ENCODE peak calls at places on chromosomes 7 and 10, in six cellular contexts. E is T-helper 1 cell; V is RPMI8226; G is NCI-H446; S is stimulated activated CD4-positive, alpha-beta T cell treated with anti-CD3 and anti-CD28 coated beads, TNF-alpha, amount 100 ng/mL, for 1 hour; L is kidney tubule cell. M is an unnamed sample.
A peak's percentile ranks its signal among the peaks of the same experiment; 100 is the strongest.

GRCh38 chr7:80884511-80885195 is 34.2 kb downstream of the SEMA3C start:
- DNase-seq in E (no peak), S (no peak), G (no peak), V (no peak), L (no peak), M (no peak)

GRCh38 chr7:140676303-140676702 is 3.6 kb downstream of the ADCK2 start:
- DNase-seq in E (no peak), G (no peak), L (no peak), S (no peak), V (peak; percentile 80), M (no peak)

GRCh38 chr7:139694389-139694676 is 83.5 kb downstream of the HIPK2 start:
- DNase-seq in V (no peak), S (no peak), L (no peak), E (no peak), G (no peak), M (no peak)

GRCh38 chr10:70503776-70504175 is 25.2 kb downstream of the PALD1 start:
- DNase-seq in S (no peak), V (peak; percentile 80), G (no peak), E (no peak), L (no peak), M (no peak)

GRCh38 chr10:117924820-117925219 is 121.9 kb downstream of the RAB11FIP2 start:
- DNase-seq in L (no peak), G (no peak), S (no peak), E (no peak), V (no peak), M (no peak)

GRCh38 chr7:42572046-42572445 is 335.0 kb upstream of the GLI3 start:
- DNase-seq in L (no peak), V (no peak), E (no peak), S (no peak), G (no peak), M (no peak)

GRCh38 chr10:114538544-114538906 is 119.5 kb downstream of the ABLIM1 start:
- DNase-seq in V (peak; percentile 48), S (peak; percentile 28), G (no peak), L (peak; percentile 31), E (peak; percentile 45), M (peak; percentile 42)

GRCh38 chr7:46129831-46130230 is 208.8 kb upstream of the IGFBP3 start:
- DNase-seq in E (no peak), S (no peak), L (no peak), G (no peak), V (no peak), M (no peak)

GRCh38 chr7:27237735-27238334 is 4.8 kb upstream of the EVX1 start:
- DNase-seq in L (peak; percentile 53), V (no peak), G (no peak), S (no peak), E (no peak), M (no peak)

GRCh38 chr7:70392870-70393269 is 739.1 kb upstream of the GALNT17 start:
- DNase-seq in G (peak; percentile 49), L (no peak), S (no peak), V (no peak), E (no peak), M (no peak)

GRCh38 chr10:30048768-30049507 is 10.4 kb downstream of the JCAD start:
- DNase-seq in S (no peak), E (no peak), V (no peak), L (no peak), G (no peak), M (no peak)

GRCh38 chr10:107275806-107276205 is 111.3 kb upstream of the SORCS1 start:
- DNase-seq in V (no peak), E (no peak), L (no peak), G (no peak), S (no peak), M (no peak)

M was measured in T-helper 22 cell.